ENCODE peak calls at places on chromosomes 4 and X, in eight cellular contexts. U is K562, D is HepG2, T is A549, Q is IMR-90, G is SK-N-SH, M is GM12878, F is H1. X is an unnamed sample.

GRCh38 chr4:3417448-3417847 is 24.3 kb upstream of the HGFAC start:
- DNase-seq in U (no peak), D (no peak), T (no peak), Q (no peak), G (no peak), M (no peak), F (no peak), X (no peak)

GRCh38 chrX:13263560-13264251 is 56.1 kb downstream of the ATXN3L start:
- DNase-seq in U (no peak), D (no peak), T (no peak), Q (no peak), G (no peak), M (peak; percentile 66), F (no peak), X (no peak)

GRCh38 chr4:140774510-140774909 is 18.3 kb upstream of the TBC1D9 start:
- DNase-seq in U (no peak), D (no peak), T (no peak), Q (no peak), G (no peak), M (no peak), F (no peak), X (no peak)

GRCh38 chr4:136725286-136726081 is 806.8 kb downstream of the PCDH18 start:
- DNase-seq in U (no peak), D (no peak), T (no peak), Q (peak; percentile 83), G (no peak), M (no peak), F (no peak), X (no peak)

GRCh38 chrX:39470588-39471155 is 627.1 kb downstream of the BCOR start:
- DNase-seq in U (no peak), D (no peak), T (no peak), Q (peak; percentile 45), G (no peak), M (no peak), F (no peak), X (no peak)

GRCh38 chr4:157114671-157115070 is 38.7 kb downstream of the GLRB start:
- DNase-seq in U (no peak), D (no peak), T (no peak), Q (no peak), G (no peak), M (no peak), F (no peak), X (no peak)

GRCh38 chr4:40214038-40214437 is 17.2 kb downstream of the RHOH start:
- DNase-seq in U (no peak), D (no peak), T (no peak), Q (no peak), G (no peak), M (no peak), F (no peak), X (no peak)

GRCh38 chr4:153161599-153161971 is 42.7 kb upstream of the TRIM2 start:
- DNase-seq in U (no peak), D (no peak), T (no peak), Q (peak; percentile 32), G (no peak), M (no peak), F (no peak), X (no peak)

GRCh38 chr4:38948551-38948950 is 80.9 kb downstream of the FAM114A1 start:
- DNase-seq in U (no peak), D (no peak), T (no peak), Q (peak; percentile 95), G (no peak), M (no peak), F (no peak), X (no peak)

GRCh38 chr4:77052352-77052751 is 23.4 kb downstream of the CCNI start:
- DNase-seq in U (peak; percentile 52), D (peak; percentile 35), T (no peak), Q (peak; percentile 69), G (no peak), M (no peak), F (no peak), X (peak; percentile 89)

GRCh38 chr4:94131212-94131611 is 76.5 kb upstream of the SMARCAD1 start:
- DNase-seq in U (no peak), D (no peak), T (no peak), Q (no peak), G (peak; percentile 2), M (no peak), F (no peak), X (no peak)

GRCh38 chr4:3009422-3009821 is 46.1 kb downstream of the GRK4 start:
- DNase-seq in U (no peak), D (peak; percentile 84), T (peak; percentile 11), Q (no peak), G (no peak), M (no peak), F (no peak), X (peak; percentile 28)

GRCh38 chr4:85967872-85968271 is 392.0 kb downstream of the MAPK10 start:
- DNase-seq in U (no peak), D (no peak), T (no peak), Q (peak; percentile 37), G (no peak), M (no peak), F (no peak), X (no peak)

GRCh38 chr4:127783026-127783769 is 1.1 kb downstream of the HSPA4L start:
- DNase-seq in U (peak; percentile 36), D (peak; percentile 77), T (peak; percentile 42), Q (peak; percentile 65), G (peak; percentile 46), M (no peak), F (no peak), X (peak; percentile 57)

GRCh38 chr4:60579335-60579734 is 620.8 kb upstream of the ADGRL3 start:
- DNase-seq in U (no peak), D (no peak), T (no peak), Q (peak; percentile 40), G (no peak), M (no peak), F (no peak), X (no peak)

GRCh38 chrX:117510453-117510852 is 606.2 kb downstream of the KLHL13 start:
- DNase-seq in U (no peak), D (no peak), T (no peak), Q (no peak), G (peak; percentile 0), M (no peak), F (no peak), X (no peak)
- TF ChIP-seq USF2 in U (no peak), D (no peak), T (no peak), Q (no peak), G (no peak), M (no peak), F (no peak), X (no peak)

GRCh38 chrX:150060406-150060805 is 122.1 kb upstream of the EOLA2 start:
- DNase-seq in U (no peak), D (no peak), T (no peak), Q (peak; percentile 76), G (no peak), M (no peak), F (no peak), X (no peak)

GRCh38 chrX:150063673-150064072 is 125.4 kb upstream of the EOLA2 start:
- DNase-seq in U (no peak), D (no peak), T (no peak), Q (no peak), G (no peak), M (no peak), F (no peak), X (no peak)

GRCh38 chrX:150062292-150063137 is 124.2 kb upstream of the EOLA2 start:
- DNase-seq in U (no peak), D (no peak), T (no peak), Q (peak; percentile 69), G (no peak), M (no peak), F (no peak), X (no peak)

GRCh38 chrX:150063138-150063518 is 124.8 kb upstream of the EOLA2 start:
- DNase-seq in U (no peak), D (no peak), T (no peak), Q (no peak), G (no peak), M (no peak), F (no peak), X (no peak)

GRCh38 chrX:150058728-150059127 is 120.4 kb upstream of the EOLA2 start:
- DNase-seq in U (no peak), D (no peak), T (no peak), Q (no peak), G (no peak), M (no peak), F (no peak), X (no peak)
- TF ChIP-seq USF2 in U (no peak), D (no peak), T (no peak), Q (no peak), G (no peak), M (no peak), F (no peak), X (no peak)

GRCh38 chr4:121100093-121100775 is 27.9 kb upstream of the NDNF start:
- DNase-seq in U (no peak), D (no peak), T (no peak), Q (no peak), G (no peak), M (no peak), F (no peak), X (no peak)

GRCh38 chr4:121094297-121094966 is 22.1 kb upstream of the NDNF start:
- DNase-seq in U (no peak), D (no peak), T (no peak), Q (no peak), G (no peak), M (no peak), F (no peak), X (no peak)

GRCh38 chr4:121091941-121092340 is 19.6 kb upstream of the NDNF start:
- DNase-seq in U (no peak), D (no peak), T (no peak), Q (no peak), G (no peak), M (no peak), F (no peak), X (no peak)

GRCh38 chr4:121096174-121096573 is 23.8 kb upstream of the NDNF start:
- DNase-seq in U (no peak), D (no peak), T (no peak), Q (no peak), G (no peak), M (no peak), F (no peak), X (no peak)

DNA sequence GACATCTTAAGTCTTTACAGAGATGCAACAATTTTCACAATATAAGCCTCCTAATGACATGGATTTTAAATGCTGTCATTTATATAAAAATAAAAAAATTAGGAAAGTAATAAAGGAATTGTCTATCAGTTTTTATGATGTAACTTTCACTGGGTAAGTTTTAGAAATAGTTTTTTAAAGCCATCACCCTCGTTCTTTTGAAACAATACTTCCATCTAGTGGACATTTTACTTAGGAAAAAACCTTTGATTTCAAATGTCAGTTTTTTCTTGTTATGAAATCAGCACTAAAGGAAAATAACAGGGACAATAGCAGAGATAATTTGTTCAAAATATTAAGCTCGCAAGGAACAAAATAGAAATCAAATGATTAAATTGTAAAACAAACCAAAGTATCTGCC is 24.3 kb upstream of the NDNF start:
- DNase-seq in U (no peak), D (peak; percentile 7), T (no peak), Q (peak; percentile 52), G (peak; percentile 16), M (no peak), F (no peak), X (no peak)
- TF ChIP-seq USF2 in U (no peak), D (no peak), T (no peak), Q (no peak), G (no peak), M (no peak), F (no peak), X (no peak)

DNA sequence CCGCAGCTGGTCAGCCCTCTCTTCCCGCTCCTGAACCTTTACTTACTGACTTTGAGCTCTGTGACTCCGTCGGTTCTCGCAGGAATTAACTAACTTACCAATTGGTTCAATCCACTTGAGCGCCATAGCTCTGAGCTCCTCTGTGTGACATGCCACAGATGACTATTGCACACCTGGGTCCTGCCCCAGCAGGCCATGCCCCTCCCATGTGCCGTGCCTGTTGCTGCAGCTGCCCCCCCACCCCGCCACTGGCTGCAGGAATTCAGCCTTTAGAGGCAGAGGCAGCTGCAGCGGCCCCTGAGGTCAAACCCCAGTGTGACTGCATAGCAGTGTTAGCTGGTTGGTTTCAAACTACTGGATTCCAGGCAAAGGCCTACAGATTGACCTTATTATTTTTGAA is 70.6 kb downstream of the MTMR1 start:
- DNase-seq in U (no peak), D (no peak), T (no peak), Q (no peak), G (no peak), M (no peak), F (no peak), X (no peak)
- TF ChIP-seq USF2 in U (no peak), D (no peak), T (no peak), Q (no peak), G (no peak), M (no peak), F (no peak), X (no peak)

X was measured in WTC11.